ENCODE peak calls at places on chromosomes 1 and 21, in five cellular contexts. One of them, this sample, is unnamed.

GRCh38 chr1:205440121-205440475 is 15.7 kb downstream of the BLACAT1 start:
- DNase-seq in foreskin keratinocyte: no peak
- DNase-seq in tibial artery: no peak
- DNase-seq in transverse colon: no peak
- DNase-seq in heart left ventricle: no peak
- DNase-seq in this sample: no peak

GRCh38 chr1:22197644-22198043 is 54.7 kb upstream of the WNT4 start:
- DNase-seq in foreskin keratinocyte: no peak
- DNase-seq in tibial artery: peak; percentile 19
- DNase-seq in transverse colon: no peak
- DNase-seq in heart left ventricle: no peak
- DNase-seq in this sample: no peak

GRCh38 chr1:16032388-16033100 is 10.7 kb downstream of the CLCNKA start:
- DNase-seq in foreskin keratinocyte: no peak
- DNase-seq in tibial artery: peak; percentile 92
- DNase-seq in transverse colon: peak; percentile 84
- DNase-seq in heart left ventricle: peak; percentile 87
- DNase-seq in this sample: peak; percentile 38

GRCh38 chr1:18898567-18898966 is 3.8 kb downstream of the ALDH4A1 start:
- DNase-seq in foreskin keratinocyte: no peak
- DNase-seq in tibial artery: no peak
- DNase-seq in transverse colon: no peak
- DNase-seq in heart left ventricle: no peak
- DNase-seq in this sample: no peak

GRCh38 chr1:71049951-71050598 is 2.5 kb upstream of the PTGER3 start:
- DNase-seq in foreskin keratinocyte: peak; percentile 24
- DNase-seq in tibial artery: no peak
- DNase-seq in transverse colon: no peak
- DNase-seq in heart left ventricle: no peak
- DNase-seq in this sample: peak; percentile 25

GRCh38 chr1:118157506-118157905 is 27.5 kb downstream of the SPAG17 start:
- DNase-seq in foreskin keratinocyte: no peak
- DNase-seq in tibial artery: no peak
- DNase-seq in transverse colon: no peak
- DNase-seq in heart left ventricle: no peak
- DNase-seq in this sample: no peak

GRCh38 chr1:229059671-229060079 is 211.2 kb upstream of the RAB4A start:
- DNase-seq in foreskin keratinocyte: no peak
- DNase-seq in tibial artery: peak; percentile 81
- DNase-seq in transverse colon: no peak
- DNase-seq in heart left ventricle: peak; percentile 59
- DNase-seq in this sample: no peak

GRCh38 chr21:14581902-14582457 is 35.9 kb upstream of the SAMSN1 start:
- DNase-seq in foreskin keratinocyte: no peak
- DNase-seq in tibial artery: no peak
- DNase-seq in transverse colon: no peak
- DNase-seq in heart left ventricle: no peak
- DNase-seq in this sample: no peak

GRCh38 chr1:169550294-169550693 is 36.0 kb downstream of the F5 start:
- DNase-seq in foreskin keratinocyte: no peak
- DNase-seq in tibial artery: no peak
- DNase-seq in transverse colon: no peak
- DNase-seq in heart left ventricle: no peak
- DNase-seq in this sample: no peak

GRCh38 chr1:2856076-2856390 is 54.5 kb upstream of the TTC34 start:
- DNase-seq in foreskin keratinocyte: no peak
- DNase-seq in tibial artery: no peak
- DNase-seq in transverse colon: no peak
- DNase-seq in heart left ventricle: no peak
- DNase-seq in this sample: no peak

GRCh38 chr1:209150114-209150513 is 433.4 kb upstream of the CAMK1G start:
- DNase-seq in foreskin keratinocyte: no peak
- DNase-seq in tibial artery: no peak
- DNase-seq in transverse colon: no peak
- DNase-seq in heart left ventricle: no peak
- DNase-seq in this sample: peak; percentile 26

GRCh38 chr21:18954415-18954972 is 550.9 kb upstream of the TMPRSS15 start:
- DNase-seq in foreskin keratinocyte: no peak
- DNase-seq in tibial artery: no peak
- DNase-seq in transverse colon: no peak
- DNase-seq in heart left ventricle: no peak
- DNase-seq in this sample: no peak

GRCh38 chr1:223712856-223713494 is 636 bp downstream of the CAPN2 start:
- DNase-seq in foreskin keratinocyte: no peak
- DNase-seq in tibial artery: peak; percentile 74
- DNase-seq in transverse colon: peak; percentile 57
- DNase-seq in heart left ventricle: peak; percentile 48
- DNase-seq in this sample: no peak

GRCh38 chr1:158951956-158952355 is 20.6 kb downstream of the PYHIN1 start:
- DNase-seq in foreskin keratinocyte: no peak
- DNase-seq in tibial artery: no peak
- DNase-seq in transverse colon: peak; percentile 24
- DNase-seq in heart left ventricle: no peak
- DNase-seq in this sample: no peak

GRCh38 chr1:30145723-30146263 is 577.6 kb downstream of the MATN1 start:
- DNase-seq in foreskin keratinocyte: no peak
- DNase-seq in tibial artery: no peak
- DNase-seq in transverse colon: no peak
- DNase-seq in heart left ventricle: no peak
- DNase-seq in this sample: no peak

GRCh38 chr1:89065077-89065868 is at the start of gene GBP1:
- DNase-seq in foreskin keratinocyte: peak; percentile 64
- DNase-seq in tibial artery: no peak
- DNase-seq in transverse colon: no peak
- DNase-seq in heart left ventricle: peak; percentile 44
- DNase-seq in this sample: peak; percentile 62

GRCh38 chr1:47703981-47704596 is 266.2 kb downstream of the FOXD2 start:
- DNase-seq in foreskin keratinocyte: no peak
- DNase-seq in tibial artery: no peak
- DNase-seq in transverse colon: no peak
- DNase-seq in heart left ventricle: no peak
- DNase-seq in this sample: no peak

GRCh38 chr1:31434979-31435378 is 22.0 kb downstream of the SERINC2 start:
- DNase-seq in foreskin keratinocyte: peak; percentile 29
- DNase-seq in tibial artery: peak; percentile 48
- DNase-seq in transverse colon: no peak
- DNase-seq in heart left ventricle: no peak
- DNase-seq in this sample: no peak

GRCh38 chr1:234621657-234622335 is 11.8 kb upstream of the IRF2BP2 start:
- DNase-seq in foreskin keratinocyte: no peak
- DNase-seq in tibial artery: no peak
- DNase-seq in transverse colon: no peak
- DNase-seq in heart left ventricle: no peak
- DNase-seq in this sample: no peak

GRCh38 chr1:66917476-66917875 is 7.2 kb downstream of the DNAI4 start:
- DNase-seq in foreskin keratinocyte: no peak
- DNase-seq in tibial artery: no peak
- DNase-seq in transverse colon: no peak
- DNase-seq in heart left ventricle: no peak
- DNase-seq in this sample: no peak

GRCh38 chr1:109659997-109660755 is 4.3 kb downstream of the GSTM4 start:
- DNase-seq in foreskin keratinocyte: no peak
- DNase-seq in tibial artery: peak; percentile 53
- DNase-seq in transverse colon: no peak
- DNase-seq in heart left ventricle: no peak
- DNase-seq in this sample: peak; percentile 70

GRCh38 chr1:175191654-175192053 is 922 bp downstream of the KIAA0040 start:
- DNase-seq in foreskin keratinocyte: no peak
- DNase-seq in tibial artery: no peak
- DNase-seq in transverse colon: peak; percentile 39
- DNase-seq in heart left ventricle: no peak
- DNase-seq in this sample: no peak

GRCh38 chr1:18637962-18638817 is 7.5 kb downstream of the PAX7 start:
- DNase-seq in foreskin keratinocyte: no peak
- DNase-seq in tibial artery: no peak
- DNase-seq in transverse colon: no peak
- DNase-seq in heart left ventricle: no peak
- DNase-seq in this sample: no peak

GRCh38 chr1:205330161-205330560 is 8.6 kb upstream of the NUAK2 start:
- DNase-seq in foreskin keratinocyte: no peak
- DNase-seq in tibial artery: no peak
- DNase-seq in transverse colon: no peak
- DNase-seq in heart left ventricle: no peak
- DNase-seq in this sample: no peak

GRCh38 chr1:245583575-245584330 is 429.0 kb downstream of the KIF26B start:
- DNase-seq in foreskin keratinocyte: no peak
- DNase-seq in tibial artery: no peak
- DNase-seq in transverse colon: no peak
- DNase-seq in heart left ventricle: no peak
- DNase-seq in this sample: no peak

GRCh38 chr1:169538998-169539871 is 47.0 kb downstream of the F5 start:
- DNase-seq in foreskin keratinocyte: peak; percentile 85
- DNase-seq in tibial artery: no peak
- DNase-seq in transverse colon: no peak
- DNase-seq in heart left ventricle: no peak
- DNase-seq in this sample: peak; percentile 41

GRCh38 chr1:227574926-227575325 is 11.6 kb downstream of the ZNF678 start:
- DNase-seq in foreskin keratinocyte: no peak
- DNase-seq in tibial artery: no peak
- DNase-seq in transverse colon: no peak
- DNase-seq in heart left ventricle: no peak
- DNase-seq in this sample: no peak
- H3K27me3 ChIP-seq in foreskin keratinocyte: no peaks in the 10 kb centered on the region
- H3K27me3 ChIP-seq in tibial artery: no peaks in the 10 kb centered on the region
- H3K27me3 ChIP-seq in transverse colon: no peaks in the 10 kb centered on the region
- H3K27me3 ChIP-seq in heart left ventricle: no peaks in the 10 kb centered on the region
- H3K27me3 ChIP-seq in this sample: no peaks in the 10 kb centered on the region

GRCh38 chr1:160610584-160611242 is 31.4 kb upstream of the CD84 start:
- DNase-seq in foreskin keratinocyte: no peak
- DNase-seq in tibial artery: no peak
- DNase-seq in transverse colon: no peak
- DNase-seq in heart left ventricle: no peak
- DNase-seq in this sample: no peak
- H3K27me3 ChIP-seq in foreskin keratinocyte: peaks cover 59% of the 10 kb centered on the region
- H3K27me3 ChIP-seq in tibial artery: peaks cover 3% of the 10 kb centered on the region
- H3K27me3 ChIP-seq in transverse colon: no peaks in the 10 kb centered on the region
- H3K27me3 ChIP-seq in heart left ventricle: no peaks in the 10 kb centered on the region
- H3K27me3 ChIP-seq in this sample: peaks cover 7% of the 10 kb centered on the region

GRCh38 chr1:111515291-111516007 is 12.0 kb upstream of the ADORA3 start:
- DNase-seq in foreskin keratinocyte: peak; percentile 12
- DNase-seq in tibial artery: peak; percentile 84
- DNase-seq in transverse colon: peak; percentile 27
- DNase-seq in heart left ventricle: peak; percentile 85
- DNase-seq in this sample: no peak
- H3K27me3 ChIP-seq in foreskin keratinocyte: no peaks in the 10 kb centered on the region
- H3K27me3 ChIP-seq in tibial artery: no peaks in the 10 kb centered on the region
- H3K27me3 ChIP-seq in transverse colon: no peaks in the 10 kb centered on the region
- H3K27me3 ChIP-seq in heart left ventricle: no peaks in the 10 kb centered on the region
- H3K27me3 ChIP-seq in this sample: no peaks in the 10 kb centered on the region

GRCh38 chr1:7760245-7760644 is 10.9 kb upstream of the VAMP3 start:
- DNase-seq in foreskin keratinocyte: no peak
- DNase-seq in tibial artery: no peak
- DNase-seq in transverse colon: no peak
- DNase-seq in heart left ventricle: no peak
- DNase-seq in this sample: no peak
- H3K27me3 ChIP-seq in foreskin keratinocyte: no peaks in the 10 kb centered on the region
- H3K27me3 ChIP-seq in tibial artery: no peaks in the 10 kb centered on the region
- H3K27me3 ChIP-seq in transverse colon: no peaks in the 10 kb centered on the region
- H3K27me3 ChIP-seq in heart left ventricle: no peaks in the 10 kb centered on the region
- H3K27me3 ChIP-seq in this sample: no peaks in the 10 kb centered on the region

GRCh38 chr1:99133759-99134158 is 129.1 kb upstream of the PLPPR5 start:
- DNase-seq in foreskin keratinocyte: no peak
- DNase-seq in tibial artery: no peak
- DNase-seq in transverse colon: no peak
- DNase-seq in heart left ventricle: no peak
- DNase-seq in this sample: no peak
- H3K27me3 ChIP-seq in foreskin keratinocyte: no peaks in the 10 kb centered on the region
- H3K27me3 ChIP-seq in tibial artery: no peaks in the 10 kb centered on the region
- H3K27me3 ChIP-seq in transverse colon: no peaks in the 10 kb centered on the region
- H3K27me3 ChIP-seq in heart left ventricle: no peaks in the 10 kb centered on the region
- H3K27me3 ChIP-seq in this sample: no peaks in the 10 kb centered on the region

DNA sequence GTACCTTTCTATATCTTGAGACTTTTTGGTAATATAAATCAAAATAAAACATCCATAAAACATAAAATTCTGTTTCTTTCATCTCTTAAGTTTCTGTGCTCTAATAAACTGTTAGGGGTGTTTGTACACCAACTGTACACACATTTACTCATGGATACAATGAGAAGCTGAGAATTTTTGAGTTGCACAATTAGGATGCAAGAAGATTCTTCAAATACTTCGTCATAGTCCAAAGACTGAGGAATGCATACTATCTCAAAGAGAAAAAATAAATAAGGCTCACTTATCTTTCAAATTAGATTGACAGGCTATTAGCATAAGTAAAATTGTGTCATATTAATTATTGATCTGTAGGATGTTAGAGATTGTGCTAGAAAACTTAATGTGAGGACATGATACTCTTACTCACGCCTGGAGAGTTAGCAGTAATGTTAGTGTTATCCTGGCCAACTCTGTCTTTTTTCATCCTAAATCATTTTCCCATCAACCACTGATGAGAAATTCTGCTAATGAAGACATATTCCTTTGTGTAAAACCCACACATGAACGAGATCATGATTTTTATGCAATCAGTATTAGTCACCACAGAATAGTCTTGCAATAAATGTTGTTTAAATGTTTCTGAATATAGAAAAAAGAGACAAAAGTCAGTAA is 659.1 kb downstream of the LTN1 start:
- DNase-seq in foreskin keratinocyte: no peak
- DNase-seq in tibial artery: no peak
- DNase-seq in transverse colon: no peak
- DNase-seq in heart left ventricle: no peak
- DNase-seq in this sample: peak; percentile 34
- H3K27me3 ChIP-seq in foreskin keratinocyte: no peaks in the 10 kb centered on the region
- H3K27me3 ChIP-seq in tibial artery: no peaks in the 10 kb centered on the region
- H3K27me3 ChIP-seq in transverse colon: no peaks in the 10 kb centered on the region
- H3K27me3 ChIP-seq in heart left ventricle: no peaks in the 10 kb centered on the region
- H3K27me3 ChIP-seq in this sample: no peaks in the 10 kb centered on the region

DNA sequence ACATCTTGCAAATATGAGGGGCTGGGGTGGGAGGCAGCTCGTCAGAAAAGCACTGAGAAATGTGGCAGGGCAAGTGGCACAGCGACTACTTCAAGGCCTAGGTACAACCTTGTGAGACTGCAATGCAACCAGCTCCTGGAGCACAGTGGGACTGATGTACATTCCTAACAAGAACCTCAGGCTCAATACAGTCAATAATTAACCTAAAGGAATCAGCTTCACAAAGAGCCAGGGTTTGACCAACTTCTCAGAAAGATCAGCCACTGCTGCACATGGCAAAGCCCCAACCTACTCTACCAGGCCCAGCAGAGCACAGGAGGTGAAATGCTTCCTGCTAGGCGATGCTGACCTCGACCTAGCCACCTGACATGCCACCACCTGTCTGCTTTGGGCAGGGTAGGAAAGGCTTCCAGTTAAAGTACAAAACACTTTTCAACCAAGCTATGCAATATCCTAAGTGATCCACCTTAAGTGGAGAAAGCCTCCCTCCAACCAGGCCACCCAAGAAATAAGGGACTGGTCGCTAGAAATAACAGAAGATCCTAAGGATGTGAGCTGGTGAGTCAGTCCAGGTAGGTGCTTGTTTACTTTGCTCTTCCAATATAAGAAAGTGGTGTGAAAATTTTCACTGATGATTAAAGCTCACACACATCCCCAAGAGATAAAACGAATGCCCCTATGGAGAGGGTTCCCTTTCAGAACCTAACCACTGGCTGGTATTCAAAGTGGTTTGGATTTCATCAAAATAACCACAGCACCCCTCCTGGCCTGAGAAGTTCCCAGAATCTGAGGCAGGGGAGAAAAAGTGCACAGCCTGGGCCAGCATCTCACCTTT is 2.1 kb downstream of the RIPK4 start:
- DNase-seq in foreskin keratinocyte: no peak
- DNase-seq in tibial artery: no peak
- DNase-seq in transverse colon: no peak
- DNase-seq in heart left ventricle: no peak
- DNase-seq in this sample: peak; percentile 75
- H3K27me3 ChIP-seq in foreskin keratinocyte: no peaks in the 10 kb centered on the region
- H3K27me3 ChIP-seq in tibial artery: peaks cover 13% of the 10 kb centered on the region
- H3K27me3 ChIP-seq in transverse colon: peaks cover 94% of the 10 kb centered on the region
- H3K27me3 ChIP-seq in heart left ventricle: peaks cover 80% of the 10 kb centered on the region
- H3K27me3 ChIP-seq in this sample: no peaks in the 10 kb centered on the region

GRCh38 chr21:44900559-44901251 is 20.0 kb downstream of the ITGB2 start:
- DNase-seq in foreskin keratinocyte: no peak
- DNase-seq in tibial artery: no peak
- DNase-seq in transverse colon: no peak
- DNase-seq in heart left ventricle: no peak
- DNase-seq in this sample: no peak
- H3K27me3 ChIP-seq in foreskin keratinocyte: peaks cover 20% of the 10 kb centered on the region
- H3K27me3 ChIP-seq in tibial artery: peaks cover 17% of the 10 kb centered on the region
- H3K27me3 ChIP-seq in transverse colon: no peaks in the 10 kb centered on the region
- H3K27me3 ChIP-seq in heart left ventricle: no peaks in the 10 kb centered on the region
- H3K27me3 ChIP-seq in this sample: peaks cover 37% of the 10 kb centered on the region

This sample was measured in kidney epithelial cell.